ENCODE peak calls at places on chromosome 1, in eight cellular contexts. L, F, M, H, E, W, S and U are unnamed samples.
A peak's percentile ranks its signal among the peaks of the same experiment; 100 is the strongest.

GRCh38 chr1:178774263-178774662 is 49.2 kb downstream of the RALGPS2 start:
- DNase-seq in W (peak; percentile 30), H (no peak), E (peak; percentile 15), F (no peak), L (no peak), S (no peak), M (peak; percentile 48), U (no peak)

GRCh38 chr1:246106342-246106763 is 400.7 kb downstream of the SMYD3 start:
- DNase-seq in H (no peak), F (no peak), M (no peak), W (no peak), E (peak; percentile 69), S (no peak), L (no peak), U (no peak)

GRCh38 chr1:201268604-201269151 is 14.6 kb upstream of the PKP1 start:
- DNase-seq in S (no peak), H (no peak), W (peak; percentile 75), M (no peak), L (peak; percentile 52), E (peak; percentile 80), F (peak; percentile 75), U (no peak)

GRCh38 chr1:15428815-15429435 is 9.3 kb upstream of the CTRC start:
- DNase-seq in L (no peak), F (no peak), M (no peak), W (no peak), E (no peak), H (no peak), S (no peak), U (no peak)

GRCh38 chr1:63611231-63611630 is 18.0 kb downstream of the PGM1 start:
- DNase-seq in H (no peak), E (no peak), S (no peak), L (no peak), W (no peak), F (no peak), M (no peak), U (no peak)

GRCh38 chr1:151143986-151144385 is 2.4 kb downstream of the SEMA6C start:
- DNase-seq in S (no peak), H (no peak), E (no peak), F (no peak), W (no peak), M (no peak), L (no peak), U (no peak)

GRCh38 chr1:156075775-156076204 is 6.5 kb downstream of the MEX3A start:
- DNase-seq in F (no peak), S (no peak), E (no peak), L (no peak), H (no peak), W (no peak), M (no peak), U (no peak)

GRCh38 chr1:164868990-164869389 is 310.0 kb downstream of the PBX1 start:
- DNase-seq in E (no peak), W (peak; percentile 41), F (no peak), M (no peak), H (no peak), S (no peak), L (no peak), U (no peak)

GRCh38 chr1:116461723-116462122 is 88.7 kb downstream of the ATP1A1 start:
- DNase-seq in M (no peak), E (no peak), F (no peak), H (no peak), S (no peak), L (no peak), W (no peak), U (no peak)

GRCh38 chr1:153629971-153630370 is 1.7 kb downstream of the S100A1 start:
- DNase-seq in H (no peak), E (no peak), W (no peak), M (no peak), F (no peak), L (no peak), S (no peak), U (no peak)

GRCh38 chr1:87279966-87280535 is 48.6 kb upstream of the LMO4 start:
- DNase-seq in S (no peak), L (no peak), E (peak; percentile 16), F (no peak), W (no peak), M (peak; percentile 29), H (no peak), U (no peak)

GRCh38 chr1:84298336-84298687 is 3.2 kb upstream of the SAMD13 start:
- DNase-seq in H (peak; percentile 69), S (no peak), L (no peak), M (peak; percentile 73), E (peak; percentile 56), F (peak; percentile 34), W (peak; percentile 31), U (peak; percentile 58)

GRCh38 chr1:103190746-103191145 is 82.4 kb upstream of the COL11A1 start:
- DNase-seq in H (no peak), M (no peak), F (no peak), L (no peak), S (no peak), E (no peak), W (no peak), U (no peak)

GRCh38 chr1:222618001-222618879 is at the start of gene MIA3:
- DNase-seq in F (peak; percentile 32), W (peak; percentile 29), S (peak; percentile 76), M (peak; percentile 78), E (peak; percentile 27), H (peak; percentile 82), L (no peak), U (peak; percentile 63)

GRCh38 chr1:67850151-67850551 is 16.9 kb upstream of the GNG12 start:
- DNase-seq in H (peak; percentile 47), E (peak; percentile 63), W (peak; percentile 60), L (no peak), M (peak; percentile 25), F (no peak), S (no peak), U (no peak)

GRCh38 chr1:10210841-10211804 is 753 bp downstream of the KIF1B start:
- DNase-seq in M (no peak), L (peak; percentile 88), H (peak; percentile 94), E (peak; percentile 96), F (peak; percentile 98), S (peak; percentile 98), W (peak; percentile 95), U (peak; percentile 20)

GRCh38 chr1:222754386-222755139 is 17.6 kb downstream of the FAM177B start:
- DNase-seq in W (peak; percentile 90), H (peak; percentile 17), L (peak; percentile 97), M (no peak), S (peak; percentile 65), F (peak; percentile 63), E (peak; percentile 97), U (no peak)

GRCh38 chr1:36352910-36353878 is 29.7 kb upstream of the EVA1B start:
- DNase-seq in W (peak; percentile 54), E (peak; percentile 85), H (no peak), L (no peak), F (no peak), S (no peak), M (no peak), U (no peak)

GRCh38 chr1:1092149-1092855 is 18.2 kb upstream of the RNF223 start:
- DNase-seq in M (no peak), L (no peak), W (no peak), S (no peak), H (no peak), E (no peak), F (no peak), U (no peak)

GRCh38 chr1:56644064-56644940 is 812 bp upstream of the PRKAA2 start:
- DNase-seq in S (no peak), H (peak; percentile 23), L (no peak), E (no peak), F (no peak), W (no peak), M (no peak), U (no peak)

GRCh38 chr1:46489638-46490602 is at the start of gene DMBX1:
- DNase-seq in W (peak; percentile 48), M (no peak), S (no peak), L (no peak), F (no peak), H (peak; percentile 68), E (no peak), U (no peak)

DNA sequence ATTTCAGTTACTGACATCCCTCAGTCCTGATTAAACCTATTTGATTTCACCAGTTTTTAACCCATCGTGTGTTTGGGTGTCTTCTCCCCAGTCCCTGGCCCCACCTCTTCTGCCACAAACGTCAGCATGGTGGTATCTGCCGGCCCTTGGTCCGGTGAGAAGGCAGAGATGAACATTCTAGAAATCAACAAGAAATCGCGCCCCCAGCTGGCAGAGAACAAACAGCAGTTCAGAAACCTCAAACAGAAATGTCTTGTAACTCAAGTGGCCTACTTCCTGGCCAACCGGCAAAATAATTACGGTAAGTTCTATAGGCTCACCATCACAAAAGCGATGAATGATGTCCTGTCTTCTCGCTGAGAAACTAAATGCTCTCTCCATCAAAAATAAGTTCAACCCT is 28.7 kb downstream of the NBPF3 start:
- DNase-seq in W (peak; percentile 30), L (no peak), H (peak; percentile 30), S (no peak), M (peak; percentile 29), F (no peak), E (no peak), U (no peak)
- TF ChIP-seq CTCF in W (peak; percentile 35), L (peak; percentile 29), H (no peak), S (no peak), M (peak; percentile 71), F (no peak), E (peak; percentile 22), U (no peak)

GRCh38 chr1:91993256-91993655 is 36.5 kb upstream of the EPHX4 start:
- DNase-seq in E (no peak), H (no peak), F (no peak), L (no peak), W (no peak), S (no peak), M (no peak), U (no peak)

GRCh38 chr1:91997607-91998195 is 32.1 kb upstream of the EPHX4 start:
- DNase-seq in M (peak; percentile 50), S (no peak), H (peak; percentile 58), L (peak; percentile 23), W (peak; percentile 64), E (peak; percentile 48), F (no peak), U (no peak)
- TF ChIP-seq CTCF in M (peak; percentile 91), S (no peak), H (no peak), L (peak; percentile 57), W (peak; percentile 69), E (peak; percentile 39), F (no peak), U (no peak)

GRCh38 chr1:39205781-39206464 is 1.4 kb downstream of the MACF1 start:
- DNase-seq in S (no peak), M (no peak), F (no peak), E (no peak), L (no peak), H (no peak), W (no peak), U (no peak)

GRCh38 chr1:39199593-39199992 is 4.9 kb upstream of the MACF1 start:
- DNase-seq in S (no peak), W (no peak), E (no peak), M (no peak), F (no peak), L (no peak), H (no peak), U (no peak)

GRCh38 chr1:39205102-39205780 is 746 bp downstream of the MACF1 start:
- DNase-seq in E (peak; percentile 81), W (peak; percentile 89), M (peak; percentile 66), F (peak; percentile 47), S (peak; percentile 68), L (no peak), H (peak; percentile 44), U (no peak)

GRCh38 chr1:39204441-39205081 is at the start of gene MACF1:
- DNase-seq in M (peak; percentile 61), W (peak; percentile 68), F (peak; percentile 90), E (peak; percentile 99), H (peak; percentile 58), S (peak; percentile 86), L (peak; percentile 79), U (no peak)
- TF ChIP-seq CTCF in M (peak; percentile 60), W (no peak), F (peak; percentile 50), E (peak; percentile 59), H (no peak), S (peak; percentile 26), L (peak; percentile 51), U (no peak)

GRCh38 chr1:11759791-11760190 is 2.2 kb upstream of the C1orf167 start:
- DNase-seq in W (no peak), E (no peak), S (no peak), L (no peak), F (no peak), M (no peak), H (no peak), U (no peak)
- TF ChIP-seq CTCF in W (no peak), E (no peak), S (no peak), L (no peak), F (no peak), M (no peak), H (no peak), U (no peak)